ENCODE peak calls at places on chromosomes 12 and 14, in six cellular contexts. One of them, this sample, is unnamed. For H3K27me3, the result is how much of the 10 kb centered on the place peaks cover.

GRCh38 chr12:100779191-100779590 is 15.4 kb upstream of the ANO4 start:
- DNase-seq in PC-3: no peak
- DNase-seq in body of pancreas: no peak
- DNase-seq in CD4-positive, alpha-beta memory T cell: no peak
- DNase-seq in left ventricle myocardium inferior: no peak
- DNase-seq in neuronal stem cell: no peak
- DNase-seq in this sample: no peak

GRCh38 chr12:123149828-123150272 is 1.0 kb downstream of the PITPNM2 start:
- DNase-seq in PC-3: no peak
- DNase-seq in body of pancreas: peak
- DNase-seq in left ventricle myocardium inferior: no peak
- DNase-seq in neuronal stem cell: no peak
- DNase-seq in CD4-positive, alpha-beta memory T cell: no peak
- DNase-seq in this sample: no peak

GRCh38 chr14:69610859-69611263 is 535 bp upstream of the SUSD6 start:
- DNase-seq in left ventricle myocardium inferior: no peak
- DNase-seq in PC-3: peak
- DNase-seq in body of pancreas: no peak
- DNase-seq in CD4-positive, alpha-beta memory T cell: no peak
- DNase-seq in neuronal stem cell: no peak
- DNase-seq in this sample: no peak

GRCh38 chr12:57868870-57869609 is 22.5 kb upstream of the CTDSP2 start:
- DNase-seq in neuronal stem cell: no peak
- DNase-seq in PC-3: no peak
- DNase-seq in body of pancreas: no peak
- DNase-seq in left ventricle myocardium inferior: no peak
- DNase-seq in CD4-positive, alpha-beta memory T cell: no peak
- DNase-seq in this sample: no peak

GRCh38 chr12:116390656-116391335 is 113.3 kb upstream of the MED13L start:
- DNase-seq in PC-3: peak
- DNase-seq in left ventricle myocardium inferior: no peak
- DNase-seq in neuronal stem cell: no peak
- DNase-seq in body of pancreas: peak
- DNase-seq in CD4-positive, alpha-beta memory T cell: no peak
- DNase-seq in this sample: no peak

GRCh38 chr12:18570543-18570942 is 167.3 kb downstream of the PLCZ1 start:
- DNase-seq in left ventricle myocardium inferior: no peak
- DNase-seq in PC-3: no peak
- DNase-seq in CD4-positive, alpha-beta memory T cell: no peak
- DNase-seq in body of pancreas: no peak
- DNase-seq in neuronal stem cell: no peak
- DNase-seq in this sample: no peak

GRCh38 chr12:67271976-67272375 is 2.8 kb downstream of the CAND1 start:
- DNase-seq in body of pancreas: no peak
- DNase-seq in left ventricle myocardium inferior: no peak
- DNase-seq in PC-3: no peak
- DNase-seq in CD4-positive, alpha-beta memory T cell: no peak
- DNase-seq in neuronal stem cell: no peak
- DNase-seq in this sample: peak

GRCh38 chr12:2198088-2198501 is 145.3 kb downstream of the CACNA1C start:
- DNase-seq in PC-3: no peak
- DNase-seq in left ventricle myocardium inferior: no peak
- DNase-seq in neuronal stem cell: peak
- DNase-seq in body of pancreas: no peak
- DNase-seq in CD4-positive, alpha-beta memory T cell: no peak
- DNase-seq in this sample: peak

GRCh38 chr12:26642361-26642760 is 190.6 kb downstream of the ITPR2 start:
- DNase-seq in PC-3: no peak
- DNase-seq in left ventricle myocardium inferior: no peak
- DNase-seq in CD4-positive, alpha-beta memory T cell: no peak
- DNase-seq in neuronal stem cell: no peak
- DNase-seq in body of pancreas: no peak
- DNase-seq in this sample: no peak

GRCh38 chr12:111105294-111105693 is 184.9 kb upstream of the MYL2 start:
- DNase-seq in left ventricle myocardium inferior: no peak
- DNase-seq in neuronal stem cell: no peak
- DNase-seq in body of pancreas: no peak
- DNase-seq in CD4-positive, alpha-beta memory T cell: no peak
- DNase-seq in PC-3: no peak
- DNase-seq in this sample: no peak

GRCh38 chr14:99026471-99026870 is 245.5 kb downstream of the BCL11B start:
- DNase-seq in left ventricle myocardium inferior: no peak
- DNase-seq in PC-3: peak
- DNase-seq in body of pancreas: no peak
- DNase-seq in CD4-positive, alpha-beta memory T cell: no peak
- DNase-seq in neuronal stem cell: no peak
- DNase-seq in this sample: no peak

GRCh38 chr14:89406941-89407340 is 10.1 kb downstream of the FOXN3 start:
- DNase-seq in CD4-positive, alpha-beta memory T cell: no peak
- DNase-seq in body of pancreas: no peak
- DNase-seq in left ventricle myocardium inferior: no peak
- DNase-seq in neuronal stem cell: no peak
- DNase-seq in PC-3: no peak
- DNase-seq in this sample: no peak

GRCh38 chr14:94966344-94966743 is 191.0 kb downstream of the DICER1 start:
- DNase-seq in body of pancreas: no peak
- DNase-seq in CD4-positive, alpha-beta memory T cell: no peak
- DNase-seq in PC-3: no peak
- DNase-seq in neuronal stem cell: no peak
- DNase-seq in left ventricle myocardium inferior: no peak
- DNase-seq in this sample: no peak

GRCh38 chr14:99035712-99036593 is 236.0 kb downstream of the BCL11B start:
- DNase-seq in CD4-positive, alpha-beta memory T cell: no peak
- DNase-seq in PC-3: peak
- DNase-seq in neuronal stem cell: peak
- DNase-seq in left ventricle myocardium inferior: peak
- DNase-seq in body of pancreas: peak
- DNase-seq in this sample: peak

GRCh38 chr12:71014180-71014785 is 93.7 kb upstream of the PTPRR start:
- DNase-seq in PC-3: peak
- DNase-seq in neuronal stem cell: peak
- DNase-seq in CD4-positive, alpha-beta memory T cell: no peak
- DNase-seq in body of pancreas: no peak
- DNase-seq in left ventricle myocardium inferior: no peak
- DNase-seq in this sample: no peak

GRCh38 chr14:70177092-70177491 is 11.7 kb downstream of the SLC8A3 start:
- DNase-seq in neuronal stem cell: no peak
- DNase-seq in CD4-positive, alpha-beta memory T cell: no peak
- DNase-seq in left ventricle myocardium inferior: no peak
- DNase-seq in PC-3: no peak
- DNase-seq in body of pancreas: no peak
- DNase-seq in this sample: no peak

GRCh38 chr14:75514673-75515630 is 7.3 kb upstream of the BATF start:
- DNase-seq in PC-3: no peak
- DNase-seq in CD4-positive, alpha-beta memory T cell: peak
- DNase-seq in body of pancreas: peak
- DNase-seq in neuronal stem cell: no peak
- DNase-seq in left ventricle myocardium inferior: peak
- DNase-seq in this sample: no peak

GRCh38 chr12:39685854-39686608 is 66.4 kb upstream of the ABCD2 start:
- DNase-seq in neuronal stem cell: no peak
- DNase-seq in CD4-positive, alpha-beta memory T cell: no peak
- DNase-seq in PC-3: no peak
- DNase-seq in left ventricle myocardium inferior: no peak
- DNase-seq in body of pancreas: no peak
- DNase-seq in this sample: no peak

GRCh38 chr12:1949771-1950470 is 31.5 kb upstream of the CACNA2D4 start:
- DNase-seq in neuronal stem cell: no peak
- DNase-seq in CD4-positive, alpha-beta memory T cell: no peak
- DNase-seq in PC-3: no peak
- DNase-seq in body of pancreas: peak
- DNase-seq in left ventricle myocardium inferior: no peak
- DNase-seq in this sample: no peak

GRCh38 chr12:75460194-75460593 is 20.4 kb upstream of the GLIPR1 start:
- DNase-seq in left ventricle myocardium inferior: no peak
- DNase-seq in neuronal stem cell: no peak
- DNase-seq in CD4-positive, alpha-beta memory T cell: no peak
- DNase-seq in body of pancreas: no peak
- DNase-seq in PC-3: peak
- DNase-seq in this sample: no peak

GRCh38 chr12:55715169-55715764 is 579 bp upstream of the BLOC1S1 start:
- DNase-seq in neuronal stem cell: no peak
- DNase-seq in left ventricle myocardium inferior: no peak
- DNase-seq in body of pancreas: no peak
- DNase-seq in PC-3: no peak
- DNase-seq in CD4-positive, alpha-beta memory T cell: no peak
- DNase-seq in this sample: no peak

GRCh38 chr12:124732275-124733075 is 131.2 kb downstream of the SCARB1 start:
- DNase-seq in left ventricle myocardium inferior: no peak
- DNase-seq in body of pancreas: no peak
- DNase-seq in neuronal stem cell: no peak
- DNase-seq in CD4-positive, alpha-beta memory T cell: no peak
- DNase-seq in PC-3: no peak
- DNase-seq in this sample: peak

GRCh38 chr12:57435288-57435687 is 704 bp downstream of the INHBC start:
- DNase-seq in CD4-positive, alpha-beta memory T cell: no peak
- DNase-seq in PC-3: no peak
- DNase-seq in body of pancreas: no peak
- DNase-seq in left ventricle myocardium inferior: no peak
- DNase-seq in neuronal stem cell: no peak
- DNase-seq in this sample: no peak

DNA sequence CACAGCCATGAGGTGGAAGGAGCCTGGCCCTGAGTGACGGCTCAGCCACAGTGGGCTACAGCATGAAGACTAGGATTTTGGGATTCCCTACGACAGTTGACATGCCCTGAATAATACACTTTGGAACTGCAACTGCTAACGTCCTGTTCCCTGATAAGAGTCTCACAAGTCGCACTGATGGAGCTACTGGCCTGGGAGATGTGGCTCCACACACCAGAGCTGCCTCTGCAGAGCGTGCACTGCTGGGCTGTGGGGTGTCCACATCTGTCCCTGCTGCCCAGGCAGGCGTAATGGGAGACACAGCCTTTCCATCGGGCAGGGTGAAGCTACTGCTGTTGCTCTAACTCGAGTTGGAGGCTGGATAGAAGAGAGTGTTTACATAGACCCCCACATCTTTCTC is 42.7 kb upstream of the RASSF3 start:
- DNase-seq in left ventricle myocardium inferior: no peak
- DNase-seq in body of pancreas: no peak
- DNase-seq in CD4-positive, alpha-beta memory T cell: no peak
- DNase-seq in neuronal stem cell: no peak
- DNase-seq in PC-3: no peak
- DNase-seq in this sample: no peak
- H3K27me3 ChIP-seq in left ventricle myocardium inferior: under half
- H3K27me3 ChIP-seq in body of pancreas: under half
- H3K27me3 ChIP-seq in CD4-positive, alpha-beta memory T cell: under half
- H3K27me3 ChIP-seq in neuronal stem cell: under half
- H3K27me3 ChIP-seq in PC-3: under half
- H3K27me3 ChIP-seq in this sample: under half

DNA sequence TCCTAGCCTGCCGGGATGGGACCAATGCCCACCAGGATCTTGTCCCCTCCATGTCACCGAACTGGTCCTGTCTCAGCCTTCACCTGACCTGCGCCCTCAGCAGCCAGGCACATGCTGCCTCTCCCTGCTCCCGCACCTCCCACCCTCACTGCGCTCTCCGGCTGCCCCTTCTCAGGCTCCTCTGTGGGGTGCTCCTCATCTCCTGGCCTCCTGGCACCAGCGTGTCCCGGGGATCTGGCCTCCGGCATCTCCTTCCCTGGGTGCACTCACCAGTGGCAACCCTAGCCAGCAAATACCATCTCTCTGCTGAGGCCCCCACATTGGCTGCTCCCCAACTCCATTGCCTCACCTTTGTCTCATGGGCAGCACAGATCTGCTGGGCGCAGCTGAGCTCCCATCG is 29.0 kb downstream of the BEGAIN start:
- DNase-seq in left ventricle myocardium inferior: no peak
- DNase-seq in CD4-positive, alpha-beta memory T cell: no peak
- DNase-seq in PC-3: no peak
- DNase-seq in neuronal stem cell: no peak
- DNase-seq in body of pancreas: no peak
- DNase-seq in this sample: no peak
- H3K27me3 ChIP-seq in left ventricle myocardium inferior: half or more
- H3K27me3 ChIP-seq in CD4-positive, alpha-beta memory T cell: under half
- H3K27me3 ChIP-seq in PC-3: under half
- H3K27me3 ChIP-seq in neuronal stem cell: under half
- H3K27me3 ChIP-seq in body of pancreas: under half
- H3K27me3 ChIP-seq in this sample: under half

GRCh38 chr12:12890815-12891645 is at the start of gene GPRC5A:
- DNase-seq in body of pancreas: peak
- DNase-seq in CD4-positive, alpha-beta memory T cell: peak
- DNase-seq in PC-3: peak
- DNase-seq in neuronal stem cell: no peak
- DNase-seq in left ventricle myocardium inferior: peak
- DNase-seq in this sample: peak
- H3K27me3 ChIP-seq in body of pancreas: under half
- H3K27me3 ChIP-seq in CD4-positive, alpha-beta memory T cell: under half
- H3K27me3 ChIP-seq in PC-3: under half
- H3K27me3 ChIP-seq in neuronal stem cell: under half
- H3K27me3 ChIP-seq in left ventricle myocardium inferior: half or more
- H3K27me3 ChIP-seq in this sample: under half

GRCh38 chr14:105475916-105476845 is 1.6 kb downstream of the CRIP2 start:
- DNase-seq in neuronal stem cell: no peak
- DNase-seq in CD4-positive, alpha-beta memory T cell: no peak
- DNase-seq in PC-3: peak
- DNase-seq in body of pancreas: peak
- DNase-seq in left ventricle myocardium inferior: peak
- DNase-seq in this sample: no peak

GRCh38 chr14:105475269-105475915 is 771 bp downstream of the CRIP2 start:
- DNase-seq in left ventricle myocardium inferior: no peak
- DNase-seq in CD4-positive, alpha-beta memory T cell: no peak
- DNase-seq in PC-3: peak
- DNase-seq in neuronal stem cell: no peak
- DNase-seq in body of pancreas: peak
- DNase-seq in this sample: no peak

GRCh38 chr14:105478624-105479305 is 4.1 kb downstream of the CRIP2 start:
- DNase-seq in body of pancreas: no peak
- DNase-seq in CD4-positive, alpha-beta memory T cell: no peak
- DNase-seq in neuronal stem cell: no peak
- DNase-seq in left ventricle myocardium inferior: no peak
- DNase-seq in PC-3: no peak
- DNase-seq in this sample: no peak

GRCh38 chr14:105477659-105478623 is 3.3 kb downstream of the CRIP2 start:
- DNase-seq in neuronal stem cell: no peak
- DNase-seq in CD4-positive, alpha-beta memory T cell: peak
- DNase-seq in left ventricle myocardium inferior: peak
- DNase-seq in body of pancreas: no peak
- DNase-seq in PC-3: no peak
- DNase-seq in this sample: no peak

DNA sequence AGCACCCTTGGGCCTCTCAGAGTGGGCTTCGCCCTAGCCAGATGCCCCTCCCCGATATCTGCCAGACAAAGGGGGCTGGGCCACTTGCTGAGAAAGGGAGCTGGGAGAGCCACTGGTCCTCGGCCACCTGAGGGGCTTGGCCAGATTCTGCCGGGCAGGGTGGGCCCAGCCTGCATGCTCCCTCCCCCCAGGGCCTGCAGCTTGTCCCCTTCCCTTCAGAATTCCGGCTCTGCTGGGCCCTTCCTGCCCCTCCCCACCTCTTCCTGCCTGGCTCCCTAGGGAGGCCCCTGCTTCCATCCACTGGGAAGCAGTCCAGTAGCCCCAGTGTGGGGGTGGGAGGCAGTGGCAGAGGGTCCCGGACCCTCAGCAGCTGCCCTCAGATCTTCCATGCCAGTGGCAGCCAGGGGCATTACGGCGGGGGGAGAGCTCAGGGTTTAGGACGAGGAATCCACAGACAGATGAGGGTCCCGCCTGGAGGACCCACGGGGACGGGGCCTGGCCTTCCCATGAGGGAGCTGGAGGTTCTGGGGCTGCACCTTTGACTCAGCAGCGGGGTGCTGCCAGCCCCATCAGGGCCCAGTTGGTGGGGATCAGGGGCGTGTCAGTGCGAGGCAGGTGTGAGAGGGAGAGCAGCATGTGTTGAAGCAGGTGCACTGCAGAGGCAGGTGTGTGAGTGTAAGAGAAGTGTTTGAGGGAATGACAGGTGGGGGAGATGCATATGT is 2.5 kb downstream of the CRIP2 start:
- DNase-seq in body of pancreas: no peak
- DNase-seq in PC-3: no peak
- DNase-seq in left ventricle myocardium inferior: peak
- DNase-seq in CD4-positive, alpha-beta memory T cell: no peak
- DNase-seq in neuronal stem cell: no peak
- DNase-seq in this sample: no peak
- H3K27me3 ChIP-seq in body of pancreas: under half
- H3K27me3 ChIP-seq in PC-3: under half
- H3K27me3 ChIP-seq in left ventricle myocardium inferior: under half
- H3K27me3 ChIP-seq in CD4-positive, alpha-beta memory T cell: under half
- H3K27me3 ChIP-seq in neuronal stem cell: half or more
- H3K27me3 ChIP-seq in this sample: under half